ENCODE peak calls at places on chromosome X, in eight cellular contexts. One of them, this sample, is unnamed.

GRCh38 chrX:10755477-10756334 is 135.3 kb upstream of the MID1 start:
- DNase-seq in CD8-positive, alpha-beta memory T cell: no peak
- DNase-seq in right atrium auricular region: no peak
- DNase-seq in CD4-positive, alpha-beta memory T cell: no peak
- DNase-seq in mesendoderm: peak
- DNase-seq in endothelial cell of umbilical vein: peak
- DNase-seq in ovary: no peak
- DNase-seq in left ventricle myocardium inferior: no peak
- DNase-seq in this sample: no peak

GRCh38 chrX:144896323-144896722 is 351.0 kb upstream of the SPANXN1 start:
- DNase-seq in CD8-positive, alpha-beta memory T cell: no peak
- DNase-seq in right atrium auricular region: no peak
- DNase-seq in CD4-positive, alpha-beta memory T cell: no peak
- DNase-seq in mesendoderm: peak
- DNase-seq in endothelial cell of umbilical vein: no peak
- DNase-seq in ovary: no peak
- DNase-seq in left ventricle myocardium inferior: no peak
- DNase-seq in this sample: no peak

GRCh38 chrX:123422875-123423274 is 238.8 kb downstream of the GRIA3 start:
- DNase-seq in CD8-positive, alpha-beta memory T cell: no peak
- DNase-seq in right atrium auricular region: no peak
- DNase-seq in CD4-positive, alpha-beta memory T cell: no peak
- DNase-seq in mesendoderm: peak
- DNase-seq in endothelial cell of umbilical vein: peak
- DNase-seq in ovary: no peak
- DNase-seq in left ventricle myocardium inferior: no peak
- DNase-seq in this sample: no peak

GRCh38 chrX:111543212-111543762 is 31.8 kb downstream of the SERTM2 start:
- DNase-seq in CD8-positive, alpha-beta memory T cell: no peak
- DNase-seq in right atrium auricular region: no peak
- DNase-seq in CD4-positive, alpha-beta memory T cell: no peak
- DNase-seq in mesendoderm: peak
- DNase-seq in endothelial cell of umbilical vein: no peak
- DNase-seq in ovary: no peak
- DNase-seq in left ventricle myocardium inferior: no peak
- DNase-seq in this sample: no peak

GRCh38 chrX:151870603-151871002 is 42.1 kb upstream of the MAGEA4 start:
- DNase-seq in CD8-positive, alpha-beta memory T cell: no peak
- DNase-seq in right atrium auricular region: no peak
- DNase-seq in CD4-positive, alpha-beta memory T cell: no peak
- DNase-seq in mesendoderm: peak
- DNase-seq in endothelial cell of umbilical vein: peak
- DNase-seq in ovary: no peak
- DNase-seq in left ventricle myocardium inferior: no peak
- DNase-seq in this sample: no peak

GRCh38 chrX:7485041-7485440 is 337.1 kb upstream of the PUDP start:
- DNase-seq in CD8-positive, alpha-beta memory T cell: no peak
- DNase-seq in right atrium auricular region: no peak
- DNase-seq in CD4-positive, alpha-beta memory T cell: no peak
- DNase-seq in mesendoderm: no peak
- DNase-seq in endothelial cell of umbilical vein: no peak
- DNase-seq in ovary: no peak
- DNase-seq in left ventricle myocardium inferior: no peak
- DNase-seq in this sample: no peak

GRCh38 chrX:129823115-129823514 is 20.6 kb downstream of the ZDHHC9 start:
- DNase-seq in CD8-positive, alpha-beta memory T cell: peak
- DNase-seq in right atrium auricular region: no peak
- DNase-seq in CD4-positive, alpha-beta memory T cell: peak
- DNase-seq in mesendoderm: peak
- DNase-seq in endothelial cell of umbilical vein: peak
- DNase-seq in ovary: peak
- DNase-seq in left ventricle myocardium inferior: no peak
- DNase-seq in this sample: no peak

GRCh38 chrX:155434906-155435743 is 23.3 kb downstream of the F8A3 start:
- DNase-seq in CD8-positive, alpha-beta memory T cell: no peak
- DNase-seq in right atrium auricular region: peak
- DNase-seq in CD4-positive, alpha-beta memory T cell: no peak
- DNase-seq in mesendoderm: no peak
- DNase-seq in endothelial cell of umbilical vein: no peak
- DNase-seq in ovary: no peak
- DNase-seq in left ventricle myocardium inferior: peak
- DNase-seq in this sample: peak

GRCh38 chrX:16993791-16994318 is 47.4 kb downstream of the REPS2 start:
- DNase-seq in CD8-positive, alpha-beta memory T cell: no peak
- DNase-seq in right atrium auricular region: no peak
- DNase-seq in CD4-positive, alpha-beta memory T cell: no peak
- DNase-seq in mesendoderm: peak
- DNase-seq in endothelial cell of umbilical vein: no peak
- DNase-seq in ovary: no peak
- DNase-seq in left ventricle myocardium inferior: no peak
- DNase-seq in this sample: no peak

GRCh38 chrX:151762802-151763201 is 28.3 kb downstream of the CNGA2 start:
- DNase-seq in CD8-positive, alpha-beta memory T cell: no peak
- DNase-seq in right atrium auricular region: peak
- DNase-seq in CD4-positive, alpha-beta memory T cell: no peak
- DNase-seq in mesendoderm: peak
- DNase-seq in endothelial cell of umbilical vein: no peak
- DNase-seq in ovary: no peak
- DNase-seq in left ventricle myocardium inferior: no peak
- DNase-seq in this sample: no peak

GRCh38 chrX:46433892-46434291 is 111.3 kb downstream of the ZNF674 start:
- DNase-seq in CD8-positive, alpha-beta memory T cell: no peak
- DNase-seq in right atrium auricular region: no peak
- DNase-seq in CD4-positive, alpha-beta memory T cell: no peak
- DNase-seq in mesendoderm: no peak
- DNase-seq in endothelial cell of umbilical vein: no peak
- DNase-seq in ovary: no peak
- DNase-seq in left ventricle myocardium inferior: no peak
- DNase-seq in this sample: no peak

GRCh38 chrX:44946771-44947170 is 73.8 kb downstream of the KDM6A start:
- DNase-seq in CD8-positive, alpha-beta memory T cell: no peak
- DNase-seq in right atrium auricular region: no peak
- DNase-seq in CD4-positive, alpha-beta memory T cell: no peak
- DNase-seq in mesendoderm: no peak
- DNase-seq in endothelial cell of umbilical vein: peak
- DNase-seq in ovary: no peak
- DNase-seq in left ventricle myocardium inferior: no peak
- DNase-seq in this sample: no peak

GRCh38 chrX:44945736-44946135 is 72.7 kb downstream of the KDM6A start:
- DNase-seq in CD8-positive, alpha-beta memory T cell: no peak
- DNase-seq in right atrium auricular region: no peak
- DNase-seq in CD4-positive, alpha-beta memory T cell: no peak
- DNase-seq in mesendoderm: no peak
- DNase-seq in endothelial cell of umbilical vein: no peak
- DNase-seq in ovary: no peak
- DNase-seq in left ventricle myocardium inferior: no peak
- DNase-seq in this sample: no peak

GRCh38 chrX:44947995-44948394 is 75.0 kb downstream of the KDM6A start:
- DNase-seq in CD8-positive, alpha-beta memory T cell: no peak
- DNase-seq in right atrium auricular region: no peak
- DNase-seq in CD4-positive, alpha-beta memory T cell: no peak
- DNase-seq in mesendoderm: no peak
- DNase-seq in endothelial cell of umbilical vein: no peak
- DNase-seq in ovary: no peak
- DNase-seq in left ventricle myocardium inferior: no peak
- DNase-seq in this sample: no peak

GRCh38 chrX:44943007-44943406 is 70.0 kb downstream of the KDM6A start:
- DNase-seq in CD8-positive, alpha-beta memory T cell: no peak
- DNase-seq in right atrium auricular region: no peak
- DNase-seq in CD4-positive, alpha-beta memory T cell: no peak
- DNase-seq in mesendoderm: no peak
- DNase-seq in endothelial cell of umbilical vein: no peak
- DNase-seq in ovary: no peak
- DNase-seq in left ventricle myocardium inferior: no peak
- DNase-seq in this sample: no peak

DNA sequence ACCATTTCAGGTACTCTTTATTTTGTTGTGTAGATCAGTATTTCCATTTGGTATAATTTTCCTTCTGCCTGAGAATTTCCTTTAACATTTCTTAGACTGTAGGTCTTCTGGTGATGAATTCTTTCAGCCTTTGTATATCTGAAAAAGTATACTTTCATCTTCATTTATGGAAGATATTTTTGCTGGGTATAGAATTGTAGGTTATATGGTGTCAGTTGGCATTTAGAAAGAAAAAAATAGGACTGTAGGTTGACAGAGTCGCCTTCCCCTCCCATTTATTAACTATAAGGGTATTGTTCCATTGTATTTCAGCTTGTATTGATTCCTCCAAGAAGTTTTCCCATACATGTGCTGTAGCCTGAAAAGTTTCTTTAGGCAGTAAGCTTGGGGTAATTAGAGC is 71.9 kb downstream of the KDM6A start:
- DNase-seq in CD8-positive, alpha-beta memory T cell: no peak
- DNase-seq in right atrium auricular region: no peak
- DNase-seq in CD4-positive, alpha-beta memory T cell: no peak
- DNase-seq in mesendoderm: no peak
- DNase-seq in endothelial cell of umbilical vein: no peak
- DNase-seq in ovary: no peak
- DNase-seq in left ventricle myocardium inferior: no peak
- DNase-seq in this sample: no peak
- H3K27ac ChIP-seq in CD8-positive, alpha-beta memory T cell: no peak
- H3K27ac ChIP-seq in right atrium auricular region: no peak
- H3K27ac ChIP-seq in CD4-positive, alpha-beta memory T cell: no peak
- H3K27ac ChIP-seq in mesendoderm: no peak
- H3K27ac ChIP-seq in endothelial cell of umbilical vein: no peak
- H3K27ac ChIP-seq in ovary: no peak
- H3K27ac ChIP-seq in left ventricle myocardium inferior: no peak
- H3K27ac ChIP-seq in this sample: no peak

GRCh38 chrX:134174859-134175258 is 62.1 kb upstream of the CCDC160 start:
- DNase-seq in CD8-positive, alpha-beta memory T cell: no peak
- DNase-seq in right atrium auricular region: no peak
- DNase-seq in CD4-positive, alpha-beta memory T cell: no peak
- DNase-seq in mesendoderm: peak
- DNase-seq in endothelial cell of umbilical vein: no peak
- DNase-seq in ovary: no peak
- DNase-seq in left ventricle myocardium inferior: no peak
- DNase-seq in this sample: no peak

GRCh38 chrX:134172588-134173259 is 64.3 kb upstream of the CCDC160 start:
- DNase-seq in CD8-positive, alpha-beta memory T cell: peak
- DNase-seq in right atrium auricular region: no peak
- DNase-seq in CD4-positive, alpha-beta memory T cell: peak
- DNase-seq in mesendoderm: peak
- DNase-seq in endothelial cell of umbilical vein: peak
- DNase-seq in ovary: peak
- DNase-seq in left ventricle myocardium inferior: peak
- DNase-seq in this sample: peak

GRCh38 chrX:134171661-134172587 is 65.1 kb upstream of the CCDC160 start:
- DNase-seq in CD8-positive, alpha-beta memory T cell: peak
- DNase-seq in right atrium auricular region: no peak
- DNase-seq in CD4-positive, alpha-beta memory T cell: peak
- DNase-seq in mesendoderm: peak
- DNase-seq in endothelial cell of umbilical vein: peak
- DNase-seq in ovary: peak
- DNase-seq in left ventricle myocardium inferior: peak
- DNase-seq in this sample: peak

GRCh38 chrX:134173541-134174272 is 63.3 kb upstream of the CCDC160 start:
- DNase-seq in CD8-positive, alpha-beta memory T cell: no peak
- DNase-seq in right atrium auricular region: no peak
- DNase-seq in CD4-positive, alpha-beta memory T cell: peak
- DNase-seq in mesendoderm: peak
- DNase-seq in endothelial cell of umbilical vein: no peak
- DNase-seq in ovary: no peak
- DNase-seq in left ventricle myocardium inferior: no peak
- DNase-seq in this sample: no peak

DNA sequence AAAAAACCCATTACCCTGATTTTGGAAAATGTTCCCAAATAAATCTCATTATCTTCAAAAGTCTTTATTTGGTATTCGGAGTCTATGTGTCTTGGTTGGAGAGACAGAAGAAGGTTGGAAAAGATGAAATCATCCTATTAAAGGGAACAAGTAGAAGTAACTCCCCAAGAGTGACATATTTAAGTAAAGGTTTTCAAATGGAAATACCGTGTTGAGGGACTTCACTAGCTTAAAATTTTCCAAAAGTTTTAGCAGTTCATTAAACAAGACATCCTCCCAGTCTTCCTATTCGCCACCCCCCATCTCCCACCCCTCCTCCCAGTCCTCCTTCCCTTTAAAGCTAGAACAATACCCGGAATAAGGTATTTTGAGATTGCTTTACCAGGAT is 62.7 kb upstream of the CCDC160 start:
- DNase-seq in CD8-positive, alpha-beta memory T cell: no peak
- DNase-seq in right atrium auricular region: no peak
- DNase-seq in CD4-positive, alpha-beta memory T cell: no peak
- DNase-seq in mesendoderm: no peak
- DNase-seq in endothelial cell of umbilical vein: no peak
- DNase-seq in ovary: no peak
- DNase-seq in left ventricle myocardium inferior: no peak
- DNase-seq in this sample: no peak
- H3K27ac ChIP-seq in CD8-positive, alpha-beta memory T cell: no peak
- H3K27ac ChIP-seq in right atrium auricular region: no peak
- H3K27ac ChIP-seq in CD4-positive, alpha-beta memory T cell: no peak
- H3K27ac ChIP-seq in mesendoderm: no peak
- H3K27ac ChIP-seq in endothelial cell of umbilical vein: no peak
- H3K27ac ChIP-seq in ovary: no peak
- H3K27ac ChIP-seq in left ventricle myocardium inferior: no peak
- H3K27ac ChIP-seq in this sample: no peak

GRCh38 chrX:13008851-13009250 is 33.9 kb downstream of the TMSB4X start:
- DNase-seq in CD8-positive, alpha-beta memory T cell: no peak
- DNase-seq in right atrium auricular region: no peak
- DNase-seq in CD4-positive, alpha-beta memory T cell: no peak
- DNase-seq in mesendoderm: no peak
- DNase-seq in endothelial cell of umbilical vein: no peak
- DNase-seq in ovary: no peak
- DNase-seq in left ventricle myocardium inferior: no peak
- DNase-seq in this sample: no peak
- H3K27ac ChIP-seq in CD8-positive, alpha-beta memory T cell: no peak
- H3K27ac ChIP-seq in right atrium auricular region: no peak
- H3K27ac ChIP-seq in CD4-positive, alpha-beta memory T cell: no peak
- H3K27ac ChIP-seq in mesendoderm: no peak
- H3K27ac ChIP-seq in endothelial cell of umbilical vein: no peak
- H3K27ac ChIP-seq in ovary: no peak
- H3K27ac ChIP-seq in left ventricle myocardium inferior: no peak
- H3K27ac ChIP-seq in this sample: no peak

DNA sequence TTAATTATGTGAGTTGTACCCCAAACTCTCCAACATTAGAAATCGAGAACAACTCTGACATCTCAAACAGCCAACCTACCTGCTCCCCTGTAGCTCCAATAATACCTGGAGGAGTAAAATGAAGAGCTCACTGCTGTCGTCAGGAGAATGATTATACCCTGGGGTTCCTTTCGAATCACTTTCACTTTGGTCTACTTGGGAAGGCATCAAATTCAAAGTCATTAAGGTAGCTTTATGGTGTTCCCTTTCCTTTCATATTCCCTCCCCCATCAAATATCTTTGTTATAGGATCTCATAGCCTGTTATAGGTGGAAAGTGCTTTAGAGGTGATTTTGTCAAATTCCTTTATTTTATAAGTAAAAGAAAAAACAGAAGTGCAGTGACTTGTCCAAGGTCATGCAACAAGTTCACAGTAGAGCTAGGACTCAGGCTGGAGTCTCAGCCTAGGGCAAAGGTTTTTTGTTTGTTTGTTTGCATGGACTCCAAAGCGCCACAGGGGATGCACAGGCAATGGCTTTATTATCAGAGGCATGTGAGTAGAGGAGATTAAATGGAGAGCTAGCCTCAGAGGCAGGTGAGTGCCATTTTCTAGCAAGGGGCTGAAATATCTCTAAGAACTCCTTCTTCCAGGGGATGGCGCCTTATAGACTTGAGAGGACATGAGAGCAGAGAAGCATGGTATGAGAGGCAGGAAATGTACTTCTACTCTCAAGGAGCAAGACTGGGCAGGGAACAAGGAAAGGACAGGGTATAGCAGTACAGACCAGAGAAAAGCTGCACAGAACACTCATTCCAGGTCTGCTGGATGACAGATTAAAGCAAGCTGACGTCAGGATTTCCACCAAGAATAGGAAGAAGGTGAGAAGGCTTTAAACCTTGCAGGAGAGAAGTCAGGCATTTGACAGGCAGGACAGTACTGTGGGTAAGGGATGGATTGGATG is 262.1 kb upstream of the GPC4 start:
- DNase-seq in CD8-positive, alpha-beta memory T cell: no peak
- DNase-seq in right atrium auricular region: no peak
- DNase-seq in CD4-positive, alpha-beta memory T cell: no peak
- DNase-seq in mesendoderm: no peak
- DNase-seq in endothelial cell of umbilical vein: no peak
- DNase-seq in ovary: no peak
- DNase-seq in left ventricle myocardium inferior: no peak
- DNase-seq in this sample: no peak
- H3K27ac ChIP-seq in CD8-positive, alpha-beta memory T cell: no peak
- H3K27ac ChIP-seq in right atrium auricular region: no peak
- H3K27ac ChIP-seq in CD4-positive, alpha-beta memory T cell: no peak
- H3K27ac ChIP-seq in mesendoderm: no peak
- H3K27ac ChIP-seq in endothelial cell of umbilical vein: no peak
- H3K27ac ChIP-seq in ovary: no peak
- H3K27ac ChIP-seq in left ventricle myocardium inferior: no peak
- H3K27ac ChIP-seq in this sample: no peak

This sample was measured in psoas muscle.